ENCODE peak calls at places on chromosome 19, in five cellular contexts. O is cardiac muscle cell, N is progenitor cell of endocrine pancreas, X is GM06990, T is nephron progenitor cell. Q is an unnamed sample.

GRCh38 chr19:10769533-10770491 is 51.9 kb downstream of the DNM2 start:
- DNase-seq in T (peak), N (no peak), O (peak), X (no peak), Q (no peak)

GRCh38 chr19:50178859-50179537 is 15.9 kb upstream of the IZUMO2 start:
- DNase-seq in N (no peak), T (no peak), X (peak), O (no peak), Q (no peak)

GRCh38 chr19:2507109-2507508 is 31.2 kb downstream of the GADD45B start:
- DNase-seq in X (no peak), O (no peak), N (peak), T (no peak), Q (no peak)

GRCh38 chr19:3102239-3103140 is 8.3 kb downstream of the GNA11 start:
- DNase-seq in N (no peak), T (no peak), O (no peak), X (peak), Q (no peak)

GRCh38 chr19:31353826-31354225 is 4.6 kb upstream of the TSHZ3 start:
- DNase-seq in N (no peak), O (no peak), T (no peak), X (no peak), Q (no peak)

GRCh38 chr19:5293607-5294089 is 47.0 kb downstream of the PTPRS start:
- DNase-seq in X (no peak), N (peak), T (peak), O (peak), Q (no peak)

GRCh38 chr19:5230730-5231555 is 109.7 kb downstream of the PTPRS start:
- DNase-seq in N (no peak), O (no peak), T (no peak), X (no peak), Q (no peak)

GRCh38 chr19:2355168-2356035 is 4.7 kb upstream of the TMPRSS9 start:
- DNase-seq in X (no peak), O (no peak), T (no peak), N (no peak), Q (no peak)

GRCh38 chr19:8459520-8460260 is 14.9 kb downstream of the HNRNPM start:
- DNase-seq in X (no peak), O (no peak), N (no peak), T (no peak), Q (no peak)

GRCh38 chr19:18098891-18099622 is 1.5 kb downstream of the MAST3 start:
- DNase-seq in O (no peak), N (no peak), T (peak), X (peak), Q (no peak)

GRCh38 chr19:4414800-4415251 is 12.4 kb downstream of the CHAF1A start:
- DNase-seq in T (no peak), O (no peak), N (no peak), X (no peak), Q (no peak)

GRCh38 chr19:18282021-18282787 is 782 bp upstream of the JUND start:
- DNase-seq in N (no peak), O (no peak), T (no peak), X (no peak), Q (peak)

GRCh38 chr19:2129892-2130770 is 21.2 kb downstream of the AP3D1 start:
- DNase-seq in O (no peak), T (no peak), N (no peak), X (no peak), Q (no peak)

DNA sequence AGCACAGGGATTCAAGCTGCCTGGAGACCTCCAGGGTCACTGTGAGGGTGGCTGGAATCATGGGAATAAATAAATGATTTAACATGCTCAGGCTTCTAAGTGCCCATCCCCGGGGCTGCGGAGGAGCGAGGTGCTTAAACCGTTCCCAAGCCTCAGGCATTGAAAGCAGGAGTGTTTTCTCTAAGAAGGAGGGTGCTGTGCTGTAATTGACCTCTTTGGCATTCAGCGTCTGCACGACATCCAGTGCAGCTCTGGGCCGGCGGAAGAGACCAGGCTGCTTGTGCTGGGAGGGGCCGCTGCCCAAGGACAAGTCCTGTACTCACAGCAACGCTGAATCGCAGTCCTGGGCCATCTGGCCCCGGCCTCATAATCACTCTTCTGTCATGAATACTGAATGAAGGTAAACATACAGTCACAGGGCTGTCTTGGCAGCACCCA is 24.9 kb downstream of the GPR42 start:
- DNase-seq in T (no peak), O (peak), X (no peak), N (peak), Q (no peak)
- TF ChIP-seq CTCF in T (no peak), O (no peak), X (no peak), N (no peak), Q (no peak)

GRCh38 chr19:39540333-39540673 is 342 bp upstream of the EID2 start:
- DNase-seq in O (no peak), N (no peak), X (no peak), T (no peak), Q (no peak)
- TF ChIP-seq CTCF in O (no peak), N (no peak), X (no peak), T (no peak), Q (no peak)

DNA sequence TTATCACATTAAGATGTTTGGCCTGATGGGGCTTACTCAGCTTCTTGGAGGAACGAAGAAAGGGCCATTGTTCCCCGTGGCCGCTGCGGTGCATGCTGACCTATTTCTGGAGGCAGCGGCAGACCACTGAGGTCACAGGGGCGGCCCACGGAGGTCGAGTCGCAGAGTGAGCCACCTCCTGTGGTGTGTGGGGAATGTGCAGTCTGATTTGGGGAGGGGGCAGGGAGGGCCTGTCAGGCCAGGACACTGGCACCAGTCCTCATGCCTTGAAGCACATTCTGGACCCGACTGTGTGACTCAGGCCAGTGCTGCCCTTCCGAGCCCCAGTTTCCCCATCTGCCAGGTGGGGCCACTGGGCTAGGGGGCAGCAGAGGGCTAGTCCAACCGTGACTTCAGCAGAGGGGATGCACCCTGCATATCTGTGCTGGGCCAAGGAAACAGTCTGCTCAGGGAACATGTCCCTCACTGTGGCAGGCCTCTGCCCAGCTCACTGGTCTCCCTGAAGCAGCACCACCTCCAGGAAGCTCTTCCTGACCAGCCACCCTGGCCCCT is 6.3 kb downstream of the SLC7A10 start:
- DNase-seq in N (no peak), T (no peak), X (no peak), O (no peak), Q (no peak)
- TF ChIP-seq CTCF in N (peak), T (no peak), X (peak), O (peak), Q (no peak)

GRCh38 chr19:46571495-46571894 is 29.6 kb upstream of the CALM3 start:
- DNase-seq in O (peak), N (no peak), X (no peak), T (peak), Q (no peak)
- TF ChIP-seq CTCF in O (no peak), N (peak), X (no peak), T (no peak), Q (no peak)

DNA sequence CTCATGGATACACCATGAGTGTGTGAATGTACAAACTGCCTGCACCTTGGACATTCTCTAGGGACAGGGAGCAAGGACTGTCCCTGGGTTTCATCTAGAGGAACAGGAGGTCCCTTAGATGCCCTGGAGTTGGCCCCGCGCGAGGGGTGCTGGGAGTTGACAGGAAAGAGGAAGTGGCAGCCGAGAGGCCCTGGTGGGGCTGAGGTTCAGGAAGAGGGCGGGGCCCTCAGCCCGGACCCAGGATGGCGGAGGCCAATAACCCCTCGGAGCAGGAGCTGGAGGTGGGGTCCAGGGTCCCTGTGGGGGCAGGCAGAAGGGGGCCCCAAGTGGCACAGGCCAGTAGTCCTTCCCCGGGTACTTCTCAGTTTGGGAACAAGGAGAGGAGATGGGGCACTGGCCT is 6.9 kb downstream of the PKN1 start:
- DNase-seq in O (no peak), X (peak), N (no peak), T (no peak), Q (no peak)
- TF ChIP-seq CTCF in O (no peak), X (no peak), N (no peak), T (no peak), Q (no peak)

DNA sequence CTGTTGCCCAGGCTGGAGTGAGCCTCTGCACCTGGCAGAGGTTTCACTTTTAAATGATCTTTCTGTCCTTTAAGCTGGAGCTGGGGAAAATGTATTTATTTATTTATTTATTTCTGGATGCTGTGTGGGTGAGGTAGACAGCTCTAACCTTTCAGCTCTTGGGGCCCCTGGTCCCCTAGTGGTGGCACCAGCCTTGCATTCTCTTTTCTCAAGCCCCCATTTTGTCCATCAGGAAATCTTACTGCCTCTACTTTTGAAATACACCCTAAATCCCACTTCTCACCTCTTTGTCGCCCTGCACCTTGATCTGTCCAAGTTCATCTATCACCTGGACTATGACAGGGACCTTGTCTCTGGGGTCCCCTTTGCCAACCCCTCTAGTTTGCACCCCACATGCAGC is 2.1 kb upstream of the B9D2 start:
- DNase-seq in N (no peak), X (no peak), O (no peak), T (no peak), Q (no peak)
- TF ChIP-seq CTCF in N (peak), X (peak), O (peak), T (no peak), Q (no peak)